ENCODE peak calls at places on chromosomes 1 and 21, in nine cellular contexts. Q is GM23338; W is stimulated activated CD8-positive, alpha-beta memory T cell treated with anti-CD3 and anti-CD28 coated beads, Interleukin-4, amount 100 ng/mL, for 24 hours; A is CD8-positive, alpha-beta T cell; P is NT2/D1; H is EH; J is stimulated activated CD4-positive, alpha-beta T cell treated with anti-CD3 and anti-CD28 coated beads, Interleukin-15, amount 100 ng/mL, for 1 hour; M is astrocyte of the spinal cord; Z is NCI-H1694 treated with DMSO at 0.1 percent for 48 hours. F is an unnamed sample.

GRCh38 chr1:226875641-226876295 is 5.4 kb downstream of the PSEN2 start:
- DNase-seq in Q (peak), W (no peak), A (no peak), P (no peak), H (peak), J (no peak), M (peak), Z (no peak), F (peak)

GRCh38 chr1:91801496-91802115 is 84.3 kb downstream of the TGFBR3 start:
- DNase-seq in Q (no peak), W (no peak), A (no peak), P (no peak), H (no peak), J (no peak), M (no peak), Z (no peak), F (no peak)

GRCh38 chr21:46151261-46151988 is 4.0 kb downstream of the FTCD start:
- DNase-seq in Q (no peak), W (no peak), A (no peak), P (no peak), H (no peak), J (no peak), M (no peak), Z (no peak), F (peak)

GRCh38 chr1:107153033-107153432 is 12.2 kb downstream of the NTNG1 start:
- DNase-seq in Q (peak), W (no peak), A (no peak), P (no peak), H (no peak), J (no peak), M (peak), Z (no peak), F (no peak)

GRCh38 chr1:9595156-9595967 is 6.7 kb downstream of the TMEM201 start:
- DNase-seq in Q (no peak), W (no peak), A (no peak), P (no peak), H (no peak), J (no peak), M (no peak), Z (no peak), F (no peak)

GRCh38 chr1:115669002-115669673 is 27.4 kb downstream of the VANGL1 start:
- DNase-seq in Q (no peak), W (no peak), A (no peak), P (no peak), H (peak), J (no peak), M (peak), Z (no peak), F (no peak)

GRCh38 chr1:53361541-53361961 is 33.7 kb upstream of the LRP8 start:
- DNase-seq in Q (no peak), W (no peak), A (no peak), P (no peak), H (no peak), J (no peak), M (no peak), Z (no peak), F (peak)

GRCh38 chr21:44887126-44887806 is 13.8 kb upstream of the PTTG1IP start:
- DNase-seq in Q (no peak), W (no peak), A (no peak), P (no peak), H (no peak), J (no peak), M (no peak), Z (no peak), F (no peak)

GRCh38 chr1:10897321-10897980 is 101.0 kb upstream of the CASZ1 start:
- DNase-seq in Q (no peak), W (no peak), A (no peak), P (no peak), H (no peak), J (no peak), M (no peak), Z (no peak), F (no peak)

GRCh38 chr1:45493116-45493697 is 2.2 kb upstream of the TESK2 start:
- DNase-seq in Q (peak), W (no peak), A (peak), P (peak), H (peak), J (peak), M (peak), Z (peak), F (no peak)

GRCh38 chr1:209655832-209656231 is 3.6 kb upstream of the LAMB3 start:
- DNase-seq in Q (no peak), W (no peak), A (no peak), P (no peak), H (no peak), J (no peak), M (no peak), Z (no peak), F (no peak)

GRCh38 chr21:20997633-20998455 is at the start of gene NCAM2:
- DNase-seq in Q (peak), W (peak), A (peak), P (peak), H (peak), J (peak), M (peak), Z (peak), F (peak)

GRCh38 chr1:37575692-37576091 is 19.0 kb downstream of the DNALI1 start:
- DNase-seq in Q (no peak), W (no peak), A (no peak), P (no peak), H (peak), J (no peak), M (peak), Z (no peak), F (no peak)

GRCh38 chr1:19307804-19308508 is 4.0 kb downstream of the AKR7A2 start:
- DNase-seq in Q (no peak), W (no peak), A (no peak), P (no peak), H (no peak), J (no peak), M (no peak), Z (no peak), F (no peak)

GRCh38 chr1:232226197-232226681 is 403.7 kb downstream of the SIPA1L2 start:
- DNase-seq in Q (peak), W (no peak), A (peak), P (peak), H (peak), J (no peak), M (peak), Z (peak), F (no peak)

GRCh38 chr21:34878501-34878900 is 170.6 kb downstream of the RUNX1 start:
- DNase-seq in Q (no peak), W (no peak), A (no peak), P (no peak), H (peak), J (no peak), M (no peak), Z (no peak), F (no peak)

GRCh38 chr1:47953661-47954060 is 43.5 kb downstream of the TRABD2B start:
- DNase-seq in Q (no peak), W (no peak), A (no peak), P (no peak), H (no peak), J (no peak), M (no peak), Z (no peak), F (no peak)

GRCh38 chr1:6157132-6157527 is 23.0 kb downstream of the CHD5 start:
- DNase-seq in Q (no peak), W (no peak), A (no peak), P (no peak), H (peak), J (no peak), M (peak), Z (no peak), F (no peak)

GRCh38 chr1:9294440-9294773 is 1.7 kb downstream of the SPSB1 start:
- DNase-seq in Q (no peak), W (no peak), A (no peak), P (no peak), H (peak), J (no peak), M (peak), Z (no peak), F (no peak)

GRCh38 chr1:89681045-89681729 is 48.3 kb downstream of the LRRC8C start:
- DNase-seq in Q (no peak), W (no peak), A (no peak), P (no peak), H (no peak), J (no peak), M (no peak), Z (no peak), F (no peak)

GRCh38 chr1:14435368-14436023 is 163.0 kb upstream of the KAZN start:
- DNase-seq in Q (peak), W (no peak), A (no peak), P (no peak), H (no peak), J (no peak), M (no peak), Z (no peak), F (no peak)

GRCh38 chr1:197268012-197268411 is at the start of gene CRB1:
- DNase-seq in Q (peak), W (no peak), A (no peak), P (no peak), H (peak), J (no peak), M (no peak), Z (peak), F (no peak)

GRCh38 chr1:101431956-101432510 is 195.2 kb downstream of the S1PR1 start:
- DNase-seq in Q (no peak), W (no peak), A (no peak), P (no peak), H (no peak), J (no peak), M (no peak), Z (no peak), F (no peak)

F was measured in posterior vena cava.